ENCODE peak calls at places on chromosomes 12 and 14, in four cellular contexts. N, S, Q and X are unnamed samples.

GRCh38 chr14:99508896-99509629 is 27.9 kb downstream of the CCNK start:
- DNase-seq in S (peak), Q (no peak), N (no peak), X (no peak)

GRCh38 chr12:107318804-107319535 is 225.6 kb upstream of the CRY1 start:
- DNase-seq in S (no peak), Q (no peak), N (peak), X (no peak)

GRCh38 chr12:115096673-115097349 is 412.8 kb upstream of the TBX3 start:
- DNase-seq in N (peak), Q (no peak), S (peak), X (no peak)

GRCh38 chr14:24040692-24041091 is 11.1 kb upstream of the CARMIL3 start:
- DNase-seq in Q (no peak), S (no peak), N (no peak), X (no peak)

GRCh38 chr12:74984631-74985030 is 225.0 kb downstream of the KCNC2 start:
- DNase-seq in Q (no peak), N (no peak), S (no peak), X (no peak)

GRCh38 chr12:124795081-124795948 is 68.3 kb downstream of the SCARB1 start:
- DNase-seq in S (no peak), Q (no peak), N (no peak), X (no peak)

GRCh38 chr14:75545907-75546306 is 23.6 kb downstream of the BATF start:
- DNase-seq in N (no peak), S (no peak), Q (no peak), X (no peak)

GRCh38 chr14:50792058-50792477 is 38.9 kb downstream of the NIN start:
- DNase-seq in N (peak), S (no peak), Q (no peak), X (no peak)

GRCh38 chr14:74035556-74035955 is 16.4 kb downstream of the BBOF1 start:
- DNase-seq in S (no peak), Q (no peak), N (no peak), X (no peak)

GRCh38 chr12:6115389-6115788 is 9.1 kb downstream of the VWF start:
- DNase-seq in S (no peak), N (no peak), Q (no peak), X (no peak)

GRCh38 chr12:92469837-92470236 is 233.0 kb upstream of the PLEKHG7 start:
- DNase-seq in S (no peak), Q (peak), N (no peak), X (no peak)

GRCh38 chr12:100897240-100897639 is 102.7 kb downstream of the ANO4 start:
- DNase-seq in Q (no peak), N (no peak), S (no peak), X (no peak)

GRCh38 chr12:38771871-38772270 is 133.5 kb downstream of the CPNE8 start:
- DNase-seq in S (no peak), N (no peak), Q (no peak), X (no peak)

GRCh38 chr14:24178399-24179178 is 6.7 kb downstream of the REC8 start:
- DNase-seq in N (no peak), S (no peak), Q (no peak), X (no peak)

GRCh38 chr14:58639842-58640484 is 2.2 kb downstream of the DACT1 start:
- DNase-seq in Q (peak), S (peak), N (peak), X (peak)

GRCh38 chr14:63616015-63616414 is 25.7 kb downstream of the WDR89 start:
- DNase-seq in Q (no peak), S (no peak), N (no peak), X (peak)

GRCh38 chr12:6092784-6093722 is 31.4 kb downstream of the VWF start:
- DNase-seq in Q (no peak), N (no peak), S (no peak), X (no peak)

GRCh38 chr12:62813031-62813829 is 121.7 kb downstream of the PPM1H start:
- DNase-seq in S (peak), N (peak), Q (no peak), X (peak)

GRCh38 chr14:21068521-21069387 is 1.4 kb upstream of the ARHGEF40 start:
- DNase-seq in S (peak), Q (peak), N (peak), X (peak)

GRCh38 chr12:21516281-21516680 is 9.8 kb upstream of the SPX start:
- DNase-seq in Q (no peak), S (no peak), N (no peak), X (no peak)

GRCh38 chr12:64099430-64099829 is 122.7 kb downstream of the KICS2 start:
- DNase-seq in S (no peak), N (no peak), Q (no peak), X (no peak)

GRCh38 chr14:104001003-104001402 is 58.7 kb upstream of the RD3L start:
- DNase-seq in S (peak), Q (peak), N (peak), X (no peak)

GRCh38 chr12:10404798-10405197 is 4.8 kb downstream of the KLRC4 start:
- DNase-seq in Q (no peak), N (no peak), S (no peak), X (no peak)

GRCh38 chr12:54193437-54193836 is 4.7 kb upstream of the SMUG1 start:
- DNase-seq in Q (no peak), S (no peak), N (peak), X (no peak)

GRCh38 chr12:20370001-20370381 is 1.7 kb downstream of the PDE3A start:
- DNase-seq in S (no peak), Q (no peak), N (peak), X (no peak)

GRCh38 chr14:95533391-95533821 is 1.4 kb upstream of the GLRX5 start:
- DNase-seq in Q (peak), S (peak), N (peak), X (no peak)

GRCh38 chr12:67354966-67355365 is 85.8 kb downstream of the CAND1 start:
- DNase-seq in N (no peak), Q (no peak), S (no peak), X (no peak)

GRCh38 chr12:94625531-94625930 is 24.8 kb downstream of the TMCC3 start:
- DNase-seq in Q (no peak), S (no peak), N (no peak), X (no peak)

GRCh38 chr14:21070083-21070609 is at the start of gene ARHGEF40:
- DNase-seq in N (peak), Q (no peak), S (peak), X (no peak)

GRCh38 chr14:92678766-92679165 is 69.7 kb downstream of the LGMN start:
- DNase-seq in Q (no peak), N (no peak), S (no peak), X (no peak)

GRCh38 chr12:13028825-13029570 is 15.2 kb upstream of the FAM234B start:
- DNase-seq in N (no peak), S (peak), Q (no peak), X (no peak)

GRCh38 chr12:119740835-119741234 is 72.9 kb downstream of the PRKAB1 start:
- DNase-seq in N (no peak), Q (no peak), S (no peak), X (no peak)

GRCh38 chr12:132559652-132560420 is 50.5 kb downstream of the LRCOL1 start:
- DNase-seq in Q (peak), S (peak), N (peak), X (peak)

GRCh38 chr12:84696281-84696680 is 216.3 kb downstream of the SLC6A15 start:
- DNase-seq in N (no peak), Q (no peak), S (no peak), X (no peak)

GRCh38 chr12:68207276-68207675 is 18.3 kb downstream of the IL26 start:
- DNase-seq in Q (no peak), N (no peak), S (no peak), X (no peak)

GRCh38 chr12:53999596-54000104 is 311 bp upstream of the HOXC9 start:
- DNase-seq in Q (peak), N (peak), S (peak), X (no peak)

GRCh38 chr14:71117839-71118743 is 210.8 kb downstream of the PCNX1 start:
- DNase-seq in N (no peak), S (no peak), Q (peak), X (no peak)

GRCh38 chr12:68400231-68400829 is 68.2 kb upstream of the MDM1 start:
- DNase-seq in N (no peak), S (no peak), Q (no peak), X (no peak)

GRCh38 chr12:48818831-48819590 is 715 bp downstream of the CACNB3 start:
- DNase-seq in S (no peak), N (no peak), Q (no peak), X (peak)

GRCh38 chr14:90440592-90440991 is 43.8 kb downstream of the CALM1 start:
- DNase-seq in S (no peak), N (no peak), Q (no peak), X (no peak)

GRCh38 chr14:90446405-90446804 is 49.6 kb downstream of the CALM1 start:
- DNase-seq in Q (no peak), S (no peak), N (no peak), X (no peak)

GRCh38 chr14:90443161-90444076 is 46.6 kb downstream of the CALM1 start:
- DNase-seq in Q (no peak), S (no peak), N (no peak), X (no peak)

GRCh38 chr14:90445011-90445410 is 48.2 kb downstream of the CALM1 start:
- DNase-seq in S (peak), N (no peak), Q (no peak), X (no peak)

GRCh38 chr14:90444077-90444696 is 47.4 kb downstream of the CALM1 start:
- DNase-seq in S (no peak), N (no peak), Q (peak), X (no peak)
- H3K27ac ChIP-seq in S (no peak), N (no peak), Q (no peak), X (no peak)

DNA sequence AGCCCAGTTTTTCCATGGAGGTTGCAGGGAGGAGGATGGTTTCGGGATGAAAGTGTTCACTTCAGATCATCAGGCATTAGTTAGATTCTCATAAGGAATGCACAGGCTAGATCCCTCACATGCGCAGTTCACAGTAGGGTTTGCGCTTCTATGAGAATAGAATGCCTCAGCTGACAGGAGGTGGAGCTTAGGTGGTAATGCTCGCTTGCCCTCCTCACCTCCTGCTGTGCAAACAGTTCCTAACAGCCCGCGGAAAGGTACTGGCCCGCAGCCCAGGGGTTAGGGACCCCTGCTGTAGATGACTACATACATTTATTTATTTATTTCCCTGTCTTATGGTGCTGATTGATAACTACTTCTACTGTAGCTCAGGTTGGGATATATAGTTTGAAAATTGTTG is 93.2 kb downstream of the FBXO33 start:
- DNase-seq in N (no peak), Q (peak), S (peak), X (no peak)
- TF ChIP-seq GABPA in N (no peak), Q (no peak), S (no peak), X (no peak)

GRCh38 chr14:100827751-100828447 is 2.0 kb downstream of the MEG3 start:
- DNase-seq in Q (no peak), N (no peak), S (peak), X (no peak)
- TF ChIP-seq CTCF in Q (no peak), N (no peak), S (peak), X (no peak)

DNA sequence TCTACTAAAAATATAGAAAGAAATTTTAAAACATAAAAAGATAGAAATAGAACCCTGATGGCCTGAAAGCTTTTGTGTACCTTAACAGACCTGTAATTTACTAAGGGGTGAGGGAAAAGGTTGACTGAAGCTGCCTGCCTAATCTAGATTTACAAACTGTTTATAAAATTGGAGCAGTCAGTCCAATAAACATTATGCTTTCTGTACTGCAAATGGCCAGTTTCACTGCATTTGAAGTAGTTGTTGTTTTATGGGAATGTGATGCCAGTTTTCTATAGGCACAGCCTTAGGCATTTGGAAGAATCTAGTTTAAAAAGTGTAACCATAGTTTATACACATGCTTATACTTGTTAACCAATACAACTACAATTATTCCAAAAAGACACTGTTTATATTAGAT is 19.1 kb downstream of the SIX1 start:
- DNase-seq in N (no peak), Q (no peak), S (no peak), X (no peak)
- H3K27ac ChIP-seq in N (no peak), Q (no peak), S (no peak), X (no peak)

GRCh38 chr12:109741970-109742372 is 28.3 kb downstream of the FAM222A start:
- DNase-seq in N (peak), Q (peak), S (no peak), X (no peak)

GRCh38 chr12:109743076-109743910 is 29.7 kb downstream of the FAM222A start:
- DNase-seq in N (peak), S (no peak), Q (no peak), X (no peak)

GRCh38 chr12:109741286-109741969 is 27.8 kb downstream of the FAM222A start:
- DNase-seq in N (peak), Q (no peak), S (no peak), X (no peak)

GRCh38 chr12:109744991-109745942 is 31.6 kb downstream of the FAM222A start:
- DNase-seq in S (no peak), N (peak), Q (no peak), X (no peak)

DNA sequence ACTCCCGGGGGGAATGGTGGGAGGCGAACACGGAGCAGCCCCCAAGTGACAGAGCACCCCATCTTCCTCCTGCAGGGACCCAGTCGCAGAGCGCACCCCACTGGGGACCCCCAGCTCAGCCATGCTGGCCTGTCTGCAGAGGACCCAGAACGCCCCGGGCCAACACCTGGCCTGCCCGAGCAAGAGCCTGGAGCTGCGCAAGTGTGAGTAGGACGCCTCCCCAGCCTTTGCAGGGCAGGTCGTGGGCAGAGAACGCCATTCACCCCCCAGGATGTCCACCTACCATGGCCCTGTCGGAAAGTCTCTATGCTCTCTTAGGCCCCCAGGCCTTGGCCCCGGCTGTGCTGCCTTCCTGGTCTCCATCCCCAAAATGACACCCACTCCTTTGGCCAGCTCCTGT is 30.4 kb downstream of the FAM222A start:
- DNase-seq in N (peak), S (no peak), Q (no peak), X (no peak)
- TF ChIP-seq GABPA in N (no peak), S (no peak), Q (no peak), X (no peak)

GRCh38 chr12:126616441-126616840 is 1551.2 kb downstream of the AACS start:
- DNase-seq in N (no peak), Q (no peak), S (no peak), X (no peak)

DNA sequence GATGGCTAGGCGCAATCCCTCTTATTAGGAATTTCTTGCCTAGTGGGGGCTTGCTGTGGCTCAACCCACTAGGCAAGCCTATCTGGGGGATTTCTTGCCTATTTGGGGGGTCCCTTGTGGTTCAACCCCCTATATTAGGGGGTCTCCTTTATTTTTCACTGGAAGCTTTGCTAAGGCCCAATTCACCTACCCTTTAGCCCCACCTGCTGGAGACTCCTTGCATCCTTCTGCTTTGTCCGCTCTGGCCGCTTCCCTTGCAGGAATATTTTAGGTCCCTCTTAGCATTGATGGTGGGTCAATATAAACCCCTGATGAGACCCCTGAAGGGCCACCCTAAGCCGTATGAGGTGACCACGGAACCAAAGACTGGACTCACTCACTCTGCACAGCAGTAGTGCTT is 1552.1 kb downstream of the AACS start:
- DNase-seq in N (peak), S (peak), Q (no peak), X (peak)
- TF ChIP-seq CTCF in N (peak), S (peak), Q (no peak), X (peak)

GRCh38 chr12:52033506-52034258 is 17.6 kb upstream of the NR4A1 start:
- DNase-seq in Q (no peak), S (no peak), N (no peak), X (no peak)

GRCh38 chr12:52035926-52036325 is 15.3 kb upstream of the NR4A1 start:
- DNase-seq in Q (no peak), S (no peak), N (no peak), X (no peak)

GRCh38 chr12:52029686-52030085 is 21.6 kb upstream of the NR4A1 start:
- DNase-seq in N (peak), S (peak), Q (no peak), X (no peak)

GRCh38 chr12:52032797-52033505 is 18.3 kb upstream of the NR4A1 start:
- DNase-seq in Q (peak), S (peak), N (peak), X (peak)

DNA sequence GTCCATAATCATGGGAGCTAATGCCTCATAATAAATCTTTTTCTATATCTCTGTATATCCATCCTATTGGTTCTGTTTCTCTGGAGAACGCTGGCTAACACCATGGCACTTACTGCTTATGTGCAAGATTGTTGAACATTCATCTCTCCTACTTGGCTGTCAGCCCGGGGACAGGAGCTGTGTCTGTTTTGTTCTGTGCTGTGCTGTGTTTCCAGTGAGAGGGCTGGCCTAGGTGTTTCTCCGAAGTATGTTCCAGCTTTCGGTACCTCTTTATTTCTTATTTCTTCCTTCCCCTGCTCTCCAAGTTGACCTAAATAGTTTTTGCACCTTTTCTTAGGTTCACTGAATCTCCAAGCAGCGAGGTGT is 18.8 kb upstream of the NR4A1 start:
- DNase-seq in N (no peak), Q (no peak), S (no peak), X (no peak)
- H3K27ac ChIP-seq in N (peak), Q (no peak), S (no peak), X (no peak)

GRCh38 chr12:29921307-29921706 is 137.6 kb upstream of the TMTC1 start:
- DNase-seq in S (peak), Q (peak), N (no peak), X (no peak)
- TF ChIP-seq GABPA in S (no peak), Q (no peak), N (no peak), X (no peak)

DNA sequence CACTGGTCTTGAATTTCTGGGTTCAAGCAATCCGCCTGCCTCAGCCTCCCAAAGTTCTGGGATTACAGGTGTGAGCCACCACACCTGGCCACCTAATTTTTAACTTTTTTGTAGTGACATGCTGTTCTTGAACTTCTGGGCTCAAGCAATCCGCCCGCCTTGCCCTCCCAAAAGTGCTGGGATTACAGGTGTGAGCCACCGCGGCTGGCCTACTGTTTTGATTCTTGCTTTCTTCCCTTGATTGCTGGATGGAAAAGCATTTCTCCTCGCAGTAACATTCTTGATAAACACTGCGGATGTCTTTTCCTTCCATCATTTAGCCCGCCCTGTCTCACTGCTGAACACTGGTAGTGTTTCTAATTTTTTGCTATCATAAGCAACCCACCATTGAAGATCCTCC is 72.9 kb downstream of the RBM19 start:
- DNase-seq in Q (no peak), N (no peak), S (no peak), X (no peak)
- TF ChIP-seq CTCF in Q (no peak), N (no peak), S (no peak), X (no peak)